ENCODE peak calls at places on chromosomes 11 and 22, in ten cellular contexts. U, O, N, A, T, M, Z, C, E and H are unnamed samples.

GRCh38 chr11:124839972-124840621 is 25.1 kb upstream of the ROBO3 start:
- DNase-seq in U (no peak), O (no peak), N (no peak), A (no peak), T (no peak), M (no peak), Z (no peak), C (no peak), E (no peak), H (no peak)

GRCh38 chr11:201936-202335 is 5.3 kb downstream of the BET1L start:
- DNase-seq in U (no peak), O (no peak), N (no peak), A (peak), T (no peak), M (no peak), Z (peak), C (no peak), E (peak), H (no peak)

GRCh38 chr11:43376594-43376993 is 17.9 kb downstream of the TTC17 start:
- DNase-seq in U (no peak), O (peak), N (no peak), A (no peak), T (no peak), M (no peak), Z (no peak), C (no peak), E (no peak), H (no peak)

GRCh38 chr22:26956346-26956745 is 299.0 kb downstream of the MIAT start:
- DNase-seq in U (no peak), O (peak), N (no peak), A (no peak), T (no peak), M (peak), Z (no peak), C (no peak), E (peak), H (no peak)

GRCh38 chr11:18798941-18799469 is 7.4 kb upstream of the PTPN5 start:
- DNase-seq in U (no peak), O (no peak), N (no peak), A (no peak), T (no peak), M (no peak), Z (no peak), C (no peak), E (no peak), H (no peak)

GRCh38 chr22:40597541-40598453 is 38.7 kb downstream of the MRTFA start:
- DNase-seq in U (no peak), O (peak), N (no peak), A (no peak), T (no peak), M (no peak), Z (no peak), C (no peak), E (no peak), H (no peak)

GRCh38 chr11:44967930-44968496 is 17.3 kb upstream of the TP53I11 start:
- DNase-seq in U (no peak), O (no peak), N (no peak), A (no peak), T (no peak), M (no peak), Z (no peak), C (no peak), E (no peak), H (no peak)

GRCh38 chr11:106507645-106508306 is 430.3 kb downstream of the AASDHPPT start:
- DNase-seq in U (no peak), O (no peak), N (no peak), A (no peak), T (no peak), M (no peak), Z (no peak), C (no peak), E (no peak), H (no peak)

GRCh38 chr11:59787816-59788215 is 22.8 kb downstream of the MRPL16 start:
- DNase-seq in U (no peak), O (peak), N (peak), A (no peak), T (no peak), M (no peak), Z (no peak), C (no peak), E (no peak), H (no peak)

DNA sequence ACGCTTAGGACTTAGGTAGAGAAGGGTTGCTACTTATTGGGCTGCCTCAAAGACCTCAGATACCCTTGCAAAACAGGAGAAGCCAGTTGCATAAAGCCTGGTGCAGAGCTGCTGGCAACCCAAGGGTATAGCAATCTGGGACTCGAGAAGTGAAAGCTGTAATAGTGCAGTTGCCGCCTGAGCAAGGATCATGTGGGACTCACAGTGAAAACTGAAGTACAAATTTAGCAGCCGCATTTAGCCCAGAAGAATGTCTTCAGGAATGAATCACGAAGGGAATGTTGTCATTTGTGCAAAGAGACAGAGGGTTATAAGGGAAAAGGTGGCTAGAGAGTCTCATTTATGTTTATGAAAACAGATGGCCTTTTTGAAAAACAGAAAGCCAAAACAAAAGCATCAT is 267.2 kb downstream of the TENM4 start:
- DNase-seq in U (no peak), O (peak), N (peak), A (no peak), T (no peak), M (no peak), Z (no peak), C (no peak), E (peak), H (no peak)
- TF ChIP-seq CTCF in U (no peak), O (no peak), N (no peak), A (no peak), T (no peak), M (no peak), Z (no peak), C (no peak), E (no peak), H (no peak)

GRCh38 chr11:69801513-69802335 is 17.5 kb downstream of the FGF3 start:
- DNase-seq in U (no peak), O (no peak), N (peak), A (no peak), T (peak), M (peak), Z (peak), C (peak), E (peak), H (peak)
- TF ChIP-seq CTCF in U (peak), O (peak), N (peak), A (peak), T (peak), M (peak), Z (peak), C (peak), E (peak), H (peak)

GRCh38 chr11:76730887-76731286 is 52.3 kb upstream of the TSKU start:
- DNase-seq in U (no peak), O (no peak), N (no peak), A (no peak), T (no peak), M (no peak), Z (no peak), C (no peak), E (no peak), H (no peak)
- TF ChIP-seq CTCF in U (no peak), O (no peak), N (no peak), A (no peak), T (no peak), M (no peak), Z (no peak), C (no peak), E (no peak), H (no peak)

GRCh38 chr11:2844116-2844515 is 41.5 kb downstream of the CDKN1C start:
- DNase-seq in U (no peak), O (peak), N (no peak), A (no peak), T (no peak), M (no peak), Z (no peak), C (no peak), E (no peak), H (no peak)
- TF ChIP-seq CTCF in U (no peak), O (no peak), N (no peak), A (no peak), T (no peak), M (no peak), Z (no peak), C (no peak), E (no peak), H (no peak)

GRCh38 chr11:14299921-14300320 is 59.1 kb downstream of the RRAS2 start:
- DNase-seq in U (no peak), O (no peak), N (no peak), A (no peak), T (no peak), M (no peak), Z (no peak), C (no peak), E (no peak), H (no peak)

GRCh38 chr11:14306481-14306880 is 52.5 kb downstream of the RRAS2 start:
- DNase-seq in U (no peak), O (no peak), N (no peak), A (no peak), T (no peak), M (no peak), Z (no peak), C (no peak), E (peak), H (no peak)

GRCh38 chr11:14305649-14306048 is 53.3 kb downstream of the RRAS2 start:
- DNase-seq in U (no peak), O (no peak), N (no peak), A (no peak), T (no peak), M (no peak), Z (no peak), C (no peak), E (no peak), H (no peak)

GRCh38 chr11:14304601-14305000 is 54.4 kb downstream of the RRAS2 start:
- DNase-seq in U (no peak), O (no peak), N (peak), A (no peak), T (no peak), M (no peak), Z (no peak), C (no peak), E (peak), H (no peak)

DNA sequence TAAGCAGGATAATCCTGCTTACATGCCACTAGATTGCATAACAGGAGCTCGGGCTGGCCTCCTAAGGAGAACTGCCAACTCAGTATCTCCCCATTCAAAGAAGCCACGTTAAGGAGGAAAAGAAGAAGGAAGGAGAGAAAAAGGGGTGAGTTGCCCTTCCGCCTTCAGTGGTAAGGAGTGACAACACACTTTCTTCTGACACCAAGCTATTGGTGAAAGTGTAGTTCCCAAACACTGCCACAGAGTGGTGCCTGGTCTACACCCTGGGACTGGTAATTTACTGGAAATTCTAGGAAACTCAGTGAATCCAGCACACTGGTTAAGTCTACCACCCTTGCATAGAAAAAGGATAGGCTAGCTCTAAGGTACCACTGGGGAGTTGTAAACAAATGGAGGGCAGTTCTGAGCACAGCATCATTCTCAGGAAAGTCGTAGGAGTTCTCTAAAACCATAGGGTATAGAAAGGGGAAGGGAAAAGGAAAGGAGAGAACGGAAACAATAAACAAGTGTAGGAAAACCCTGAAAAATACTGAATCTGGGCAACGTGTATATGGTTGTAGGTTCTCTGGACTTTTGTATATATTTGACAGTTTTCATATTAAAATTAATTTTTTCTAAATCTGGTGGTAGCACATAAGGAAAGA is 58.2 kb downstream of the RRAS2 start:
- DNase-seq in U (peak), O (peak), N (peak), A (peak), T (peak), M (peak), Z (peak), C (peak), E (peak), H (peak)
- TF ChIP-seq CTCF in U (peak), O (peak), N (peak), A (peak), T (peak), M (peak), Z (peak), C (peak), E (peak), H (peak)

GRCh38 chr11:65489061-65489705 is 9.7 kb upstream of the MALAT1 start:
- DNase-seq in U (no peak), O (peak), N (peak), A (no peak), T (no peak), M (no peak), Z (no peak), C (no peak), E (peak), H (peak)

GRCh38 chr11:65485820-65486219 is 13.0 kb upstream of the MALAT1 start:
- DNase-seq in U (no peak), O (no peak), N (no peak), A (no peak), T (no peak), M (no peak), Z (peak), C (no peak), E (peak), H (no peak)

GRCh38 chr11:65488273-65489058 is 10.4 kb upstream of the MALAT1 start:
- DNase-seq in U (no peak), O (peak), N (no peak), A (no peak), T (no peak), M (no peak), Z (peak), C (no peak), E (no peak), H (peak)

GRCh38 chr11:65486570-65487466 is 12.0 kb upstream of the MALAT1 start:
- DNase-seq in U (no peak), O (no peak), N (no peak), A (no peak), T (no peak), M (no peak), Z (peak), C (no peak), E (no peak), H (peak)

DNA sequence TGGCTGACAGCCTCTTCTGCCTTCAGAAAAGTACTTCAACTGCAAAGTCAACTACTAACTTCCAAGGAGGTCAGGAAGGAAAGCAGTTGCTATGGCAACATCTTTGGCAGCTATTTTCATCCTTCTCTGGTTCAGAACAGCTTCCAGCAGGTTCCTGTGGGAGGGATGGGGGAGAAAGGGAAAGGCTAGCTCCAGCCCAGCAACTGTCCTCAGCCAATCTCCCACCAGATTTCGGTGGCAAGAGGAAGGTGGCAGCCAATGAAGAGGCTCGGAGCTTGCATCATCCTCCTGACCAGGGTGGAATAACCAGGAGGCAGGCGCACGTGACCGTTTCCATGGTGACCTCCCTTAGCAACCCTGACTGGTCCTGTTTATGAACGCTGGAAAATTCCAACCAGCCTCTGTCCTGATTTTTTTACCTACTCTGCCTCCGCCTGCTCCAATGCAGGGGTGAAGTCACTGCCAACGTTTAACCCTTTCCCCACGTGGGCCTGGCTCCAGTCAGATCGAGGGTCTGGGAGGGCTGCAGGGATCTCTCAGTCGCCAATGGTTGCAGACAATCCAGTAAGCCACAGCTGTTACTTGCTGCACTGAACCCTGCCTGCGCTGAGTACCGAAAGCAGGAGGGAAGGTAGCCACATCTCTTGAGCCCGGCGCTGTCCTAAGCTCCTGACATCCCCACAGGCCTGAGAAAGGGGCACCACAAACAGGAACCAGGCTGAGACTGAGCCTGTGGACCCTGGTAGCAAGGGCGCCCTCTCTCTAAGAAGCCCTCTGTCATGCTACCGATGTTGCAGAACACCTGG is 11.2 kb upstream of the MALAT1 start:
- DNase-seq in U (peak), O (peak), N (peak), A (peak), T (peak), M (peak), Z (peak), C (peak), E (peak), H (peak)
- TF ChIP-seq CTCF in U (no peak), O (no peak), N (no peak), A (no peak), T (no peak), M (no peak), Z (no peak), C (no peak), E (peak), H (no peak)

DNA sequence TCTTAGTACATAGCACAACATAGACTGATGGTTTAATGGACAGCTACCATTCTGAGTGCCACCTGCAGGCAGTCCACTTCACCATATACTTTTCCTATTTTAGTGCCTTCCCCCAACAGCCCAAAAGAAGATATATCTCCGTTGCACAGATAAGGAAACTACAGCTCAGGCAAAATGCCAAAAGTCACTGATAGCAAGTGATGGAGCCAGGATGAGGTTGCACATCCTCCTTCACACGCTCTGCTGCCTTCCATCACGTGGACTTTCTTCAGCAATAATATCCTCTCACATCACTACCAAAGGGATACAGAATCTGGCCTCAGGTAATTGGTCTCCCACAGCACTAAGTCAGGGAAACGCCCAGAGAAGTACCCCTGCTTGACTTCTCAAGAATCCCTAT is 7.5 kb downstream of the TCF20 start:
- DNase-seq in U (no peak), O (no peak), N (no peak), A (no peak), T (no peak), M (no peak), Z (no peak), C (no peak), E (no peak), H (no peak)
- TF ChIP-seq CTCF in U (no peak), O (no peak), N (no peak), A (no peak), T (no peak), M (no peak), Z (no peak), C (no peak), E (no peak), H (no peak)

GRCh38 chr22:46969491-46969890 is 207.0 kb downstream of the TBC1D22A start:
- DNase-seq in U (no peak), O (no peak), N (no peak), A (no peak), T (no peak), M (no peak), Z (no peak), C (no peak), E (no peak), H (no peak)
- TF ChIP-seq CTCF in U (no peak), O (no peak), N (no peak), A (no peak), T (no peak), M (no peak), Z (no peak), C (no peak), E (no peak), H (no peak)

GRCh38 chr22:41772645-41773044 is 27.8 kb upstream of the CCDC134 start:
- DNase-seq in U (no peak), O (no peak), N (no peak), A (no peak), T (no peak), M (no peak), Z (no peak), C (no peak), E (no peak), H (no peak)

GRCh38 chr22:41775976-41776375 is 24.5 kb upstream of the CCDC134 start:
- DNase-seq in U (no peak), O (no peak), N (no peak), A (no peak), T (no peak), M (no peak), Z (no peak), C (no peak), E (no peak), H (no peak)

GRCh38 chr22:41777749-41778395 is 22.6 kb upstream of the CCDC134 start:
- DNase-seq in U (no peak), O (no peak), N (no peak), A (no peak), T (no peak), M (no peak), Z (no peak), C (no peak), E (no peak), H (no peak)

GRCh38 chr22:41776381-41776780 is 24.1 kb upstream of the CCDC134 start:
- DNase-seq in U (no peak), O (no peak), N (no peak), A (no peak), T (no peak), M (no peak), Z (no peak), C (no peak), E (no peak), H (no peak)

DNA sequence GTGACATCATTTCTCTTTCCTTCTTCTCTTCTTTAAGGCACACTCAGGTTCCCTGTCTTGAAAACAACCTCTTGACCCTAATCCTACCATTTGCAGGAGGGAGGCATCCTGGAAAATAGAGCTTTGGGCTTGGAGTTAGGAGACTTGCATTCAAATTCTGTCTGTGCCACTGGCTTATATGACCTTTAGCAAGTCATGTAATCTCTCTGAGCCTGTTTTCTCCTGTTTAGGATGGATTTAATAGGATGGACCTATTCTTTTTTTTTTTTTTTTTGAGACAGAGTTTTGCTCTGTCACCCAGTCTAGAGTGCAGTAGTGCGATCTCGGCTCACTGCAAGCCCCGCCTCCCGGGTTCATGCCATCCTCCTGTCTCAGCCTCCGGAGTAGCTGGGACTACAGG is 25.1 kb upstream of the CCDC134 start:
- DNase-seq in U (no peak), O (no peak), N (no peak), A (no peak), T (no peak), M (no peak), Z (no peak), C (no peak), E (no peak), H (no peak)
- TF ChIP-seq CTCF in U (no peak), O (no peak), N (no peak), A (no peak), T (no peak), M (no peak), Z (no peak), C (no peak), E (no peak), H (no peak)

DNA sequence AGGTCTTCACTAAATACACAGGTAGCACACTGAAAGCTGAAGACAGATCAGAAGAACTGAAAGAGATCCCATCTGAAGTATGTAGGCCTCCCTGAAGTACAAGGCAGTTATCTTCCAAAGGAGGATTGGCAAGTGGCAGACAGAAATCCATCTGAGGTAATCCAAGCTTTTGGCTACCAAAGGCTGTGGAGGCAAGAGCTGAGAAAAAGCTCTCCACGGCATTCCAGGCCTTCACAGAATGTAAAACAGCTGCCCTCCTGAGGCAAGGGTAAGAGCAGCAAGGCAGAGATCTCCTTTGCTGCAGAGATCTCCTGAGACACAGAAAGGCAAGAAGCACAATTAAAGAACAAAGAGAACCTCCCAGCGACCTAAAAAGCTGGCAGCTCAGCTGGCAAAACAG is 19.1 kb downstream of the PIK3C2A start:
- DNase-seq in U (no peak), O (no peak), N (no peak), A (no peak), T (no peak), M (no peak), Z (no peak), C (no peak), E (peak), H (no peak)
- TF ChIP-seq CTCF in U (no peak), O (no peak), N (no peak), A (no peak), T (no peak), M (no peak), Z (no peak), C (no peak), E (no peak), H (no peak)